ENCODE peak calls at places on chromosome 19, in seven cellular contexts. F, X, J, D, S, U and O are unnamed samples.

GRCh38 chr19:10520652-10521318 is 3.5 kb upstream of the S1PR5 start:
- DNase-seq in F (no peak), X (no peak), J (no peak), D (peak; percentile 53), S (no peak), U (no peak), O (no peak)

GRCh38 chr19:38037151-38037611 is 130.2 kb downstream of the SIPA1L3 start:
- DNase-seq in F (no peak), X (no peak), J (no peak), D (no peak), S (no peak), U (no peak), O (no peak)

GRCh38 chr19:54739587-54740497 is 1.5 kb downstream of the KIR2DL3 start:
- DNase-seq in F (no peak), X (no peak), J (no peak), D (no peak), S (no peak), U (no peak), O (no peak)

GRCh38 chr19:11247391-11247790 is 8.0 kb downstream of the ANGPTL8 start:
- DNase-seq in F (no peak), X (peak; percentile 37), J (peak; percentile 52), D (no peak), S (peak; percentile 45), U (peak; percentile 95), O (no peak)

GRCh38 chr19:18297308-18297707 is 15.9 kb upstream of the JUND start:
- DNase-seq in F (peak; percentile 32), X (no peak), J (no peak), D (no peak), S (no peak), U (no peak), O (no peak)

GRCh38 chr19:42634409-42635232 is 39.9 kb upstream of the CEACAM8 start:
- DNase-seq in F (peak; percentile 64), X (no peak), J (no peak), D (no peak), S (no peak), U (no peak), O (peak; percentile 9)

GRCh38 chr19:38736413-38737280 is 7.6 kb downstream of the CAPN12 start:
- DNase-seq in F (peak; percentile 95), X (no peak), J (peak; percentile 80), D (peak; percentile 75), S (peak; percentile 50), U (peak; percentile 20), O (peak; percentile 52)

GRCh38 chr19:46862504-46862835 is 1.7 kb downstream of the ARHGAP35 start:
- DNase-seq in F (no peak), X (no peak), J (no peak), D (no peak), S (no peak), U (no peak), O (no peak)

GRCh38 chr19:32397736-32398135 is 7.8 kb upstream of the DPY19L3 start:
- DNase-seq in F (no peak), X (no peak), J (no peak), D (no peak), S (no peak), U (no peak), O (no peak)

GRCh38 chr19:40084948-40085347 is 5.8 kb downstream of the ZNF780A start:
- DNase-seq in F (peak; percentile 38), X (no peak), J (no peak), D (no peak), S (no peak), U (no peak), O (no peak)

GRCh38 chr19:13428352-13428751 is 77.9 kb downstream of the CACNA1A start:
- DNase-seq in F (peak; percentile 63), X (no peak), J (no peak), D (no peak), S (no peak), U (no peak), O (no peak)

GRCh38 chr19:5787554-5788182 is 3.1 kb upstream of the PRR22 start:
- DNase-seq in F (no peak), X (no peak), J (no peak), D (no peak), S (no peak), U (no peak), O (no peak)

GRCh38 chr19:18650468-18651001 is 13.7 kb downstream of the KLHL26 start:
- DNase-seq in F (peak; percentile 66), X (peak; percentile 96), J (no peak), D (no peak), S (peak; percentile 66), U (peak; percentile 79), O (no peak)

GRCh38 chr19:993361-993830 is 6.8 kb upstream of the GRIN3B start:
- DNase-seq in F (no peak), X (no peak), J (no peak), D (no peak), S (no peak), U (no peak), O (no peak)

GRCh38 chr19:30719991-30720329 is 347.8 kb downstream of the ZNF536 start:
- DNase-seq in F (peak; percentile 70), X (no peak), J (no peak), D (no peak), S (peak; percentile 37), U (peak; percentile 33), O (no peak)

GRCh38 chr19:11931051-11931450 is 6.1 kb downstream of the ZNF700 start:
- DNase-seq in F (no peak), X (no peak), J (peak; percentile 37), D (no peak), S (no peak), U (no peak), O (no peak)

GRCh38 chr19:47344425-47344824 is 4.7 kb upstream of the DHX34 start:
- DNase-seq in F (no peak), X (no peak), J (no peak), D (no peak), S (no peak), U (no peak), O (no peak)

GRCh38 chr19:55244004-55244680 is 14.7 kb downstream of the PPP6R1 start:
- DNase-seq in F (no peak), X (no peak), J (no peak), D (no peak), S (no peak), U (no peak), O (no peak)

GRCh38 chr19:32258167-32258566 is 87.2 kb upstream of the ZNF507 start:
- DNase-seq in F (no peak), X (no peak), J (no peak), D (no peak), S (no peak), U (no peak), O (no peak)

GRCh38 chr19:48663667-48664066 is 9.2 kb downstream of the NTN5 start:
- DNase-seq in F (no peak), X (no peak), J (no peak), D (no peak), S (no peak), U (no peak), O (no peak)

GRCh38 chr19:12126707-12127106 is 13.4 kb downstream of the ZNF20 start:
- DNase-seq in F (peak; percentile 53), X (no peak), J (no peak), D (no peak), S (no peak), U (no peak), O (no peak)

GRCh38 chr19:32558607-32559228 is 22.3 kb upstream of the PDCD5 start:
- DNase-seq in F (peak; percentile 63), X (no peak), J (no peak), D (no peak), S (no peak), U (no peak), O (no peak)

GRCh38 chr19:50500060-50500752 is 10.8 kb downstream of the JOSD2 start:
- DNase-seq in F (peak; percentile 77), X (no peak), J (no peak), D (no peak), S (no peak), U (peak; percentile 86), O (no peak)

GRCh38 chr19:35276706-35277281 is 5.5 kb upstream of the HAMP start:
- DNase-seq in F (no peak), X (no peak), J (no peak), D (no peak), S (no peak), U (no peak), O (no peak)
- H3K36me3 ChIP-seq in F (peaks cover 42% of the 10 kb centered on the region), X (peaks cover 84% of the 10 kb centered on the region), J (peaks cover 59% of the 10 kb centered on the region), D (peaks cover 5% of the 10 kb centered on the region), S (no peaks in the 10 kb centered on the region), U (no peaks in the 10 kb centered on the region), O (peaks cover 25% of the 10 kb centered on the region)

GRCh38 chr19:8815780-8816179 is 16.3 kb downstream of the ZNF558 start:
- DNase-seq in F (no peak), X (no peak), J (no peak), D (no peak), S (no peak), U (no peak), O (no peak)

GRCh38 chr19:8806661-8807060 is 25.4 kb downstream of the ZNF558 start:
- DNase-seq in F (no peak), X (no peak), J (no peak), D (no peak), S (no peak), U (no peak), O (no peak)

GRCh38 chr19:8814176-8814575 is 17.9 kb downstream of the ZNF558 start:
- DNase-seq in F (no peak), X (no peak), J (no peak), D (no peak), S (no peak), U (no peak), O (no peak)

DNA sequence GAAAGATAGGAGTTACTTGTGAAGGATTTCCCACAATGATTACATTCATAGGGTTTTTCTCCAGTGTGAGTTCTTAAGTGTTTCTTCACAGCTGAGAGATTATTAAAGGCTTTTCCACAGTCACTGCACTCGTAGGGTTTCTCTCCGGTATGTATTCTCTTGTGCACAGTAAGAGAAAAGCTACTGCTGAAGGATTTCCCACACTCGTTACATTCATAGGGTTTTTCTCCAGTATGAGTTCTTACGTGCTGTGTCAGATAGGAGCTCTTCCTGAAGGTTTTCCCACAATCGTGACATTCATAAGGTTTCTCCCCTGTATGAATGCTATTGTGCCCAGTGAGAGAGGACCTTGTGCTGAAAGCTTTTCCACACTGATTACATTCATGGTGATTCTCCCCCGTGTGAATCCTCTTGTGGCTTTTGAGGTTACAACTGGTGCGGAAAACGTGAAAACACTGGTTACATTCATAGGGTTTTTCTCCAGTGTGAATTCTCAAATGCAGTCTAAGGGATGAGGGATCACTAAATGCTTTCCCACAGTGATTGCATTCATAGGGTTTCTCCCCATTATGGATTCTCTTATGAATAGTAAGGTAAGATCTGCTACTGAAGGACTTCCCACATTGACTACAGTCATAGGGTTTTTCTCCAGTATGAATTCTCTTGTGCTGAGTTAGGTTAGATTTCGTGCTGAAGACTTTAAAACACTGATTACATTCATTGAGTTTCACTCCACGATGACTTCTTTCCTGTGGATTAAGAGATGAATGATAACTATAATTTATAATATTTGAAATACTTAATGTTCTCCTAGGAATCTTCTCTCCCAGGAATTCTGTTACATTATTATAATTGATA is 20.6 kb downstream of the ZNF558 start:
- DNase-seq in F (no peak), X (no peak), J (no peak), D (no peak), S (no peak), U (no peak), O (no peak)
- H3K4me3 ChIP-seq in F (peak overlapping the region; percentile 9), X (no peak overlapping the region), J (no peak overlapping the region), D (no peak overlapping the region), S (no peak overlapping the region), U (no peak overlapping the region), O (no peak overlapping the region)

GRCh38 chr19:15810335-15810734 is 5.1 kb downstream of the OR10H1 start:
- DNase-seq in F (no peak), X (no peak), J (no peak), D (no peak), S (no peak), U (peak; percentile 7), O (no peak)
- TF ChIP-seq CTCF in F (no peak), X (peak; percentile 12), J (no peak), D (peak; percentile 18), S (no peak), U (peak; percentile 56), O (peak; percentile 44)

GRCh38 chr19:3159565-3159964 is 19.0 kb upstream of the S1PR4 start:
- DNase-seq in F (no peak), X (no peak), J (no peak), D (no peak), S (no peak), U (no peak), O (no peak)
- H3K36me3 ChIP-seq in F (no peaks in the 10 kb centered on the region), X (no peaks in the 10 kb centered on the region), J (no peaks in the 10 kb centered on the region), D (no peaks in the 10 kb centered on the region), S (no peaks in the 10 kb centered on the region), U (no peaks in the 10 kb centered on the region), O (peaks cover 5% of the 10 kb centered on the region)